ENCODE peak calls at places on chromosomes 5 and 9, in four cellular contexts. B, G, H and W are unnamed samples.

GRCh38 chr5:146891511-146891910 is 13.0 kb upstream of the PPP2R2B start:
- DNase-seq in B (no peak), G (no peak), H (no peak), W (no peak)

GRCh38 chr9:129482521-129483466 is 138.1 kb downstream of the C9orf50 start:
- DNase-seq in B (peak; percentile 96), G (peak; percentile 93), H (no peak), W (peak; percentile 93)

GRCh38 chr9:124137009-124137943 is 120.5 kb upstream of the NEK6 start:
- DNase-seq in B (peak; percentile 74), G (no peak), H (no peak), W (no peak)

GRCh38 chr9:136403915-136404800 is 4.2 kb upstream of the SNAPC4 start:
- DNase-seq in B (no peak), G (no peak), H (no peak), W (peak; percentile 86)

GRCh38 chr5:163773181-163773580 is 267.8 kb downstream of the MAT2B start:
- DNase-seq in B (no peak), G (no peak), H (no peak), W (no peak)

GRCh38 chr9:134455951-134456739 is 129.9 kb downstream of the RXRA start:
- DNase-seq in B (peak; percentile 96), G (peak; percentile 100), H (peak; percentile 99), W (no peak)

GRCh38 chr5:52838306-52839015 is 50.7 kb downstream of the ITGA1 start:
- DNase-seq in B (no peak), G (no peak), H (no peak), W (no peak)

GRCh38 chr5:7941692-7942091 is 72.7 kb downstream of the MTRR start:
- DNase-seq in B (no peak), G (no peak), H (no peak), W (no peak)

GRCh38 chr5:177476531-177477233 is 3.2 kb upstream of the DBN1 start:
- DNase-seq in B (peak; percentile 94), G (peak; percentile 73), H (no peak), W (no peak)

GRCh38 chr9:95313010-95313498 is 4.5 kb downstream of the FANCC start:
- DNase-seq in B (peak; percentile 80), G (peak; percentile 47), H (no peak), W (no peak)

GRCh38 chr9:128882677-128883590 is 1.0 kb downstream of the LRRC8A start:
- DNase-seq in B (no peak), G (no peak), H (no peak), W (no peak)

GRCh38 chr5:35319231-35320002 is 89.1 kb upstream of the PRLR start:
- DNase-seq in B (peak; percentile 94), G (peak; percentile 9), H (no peak), W (no peak)

GRCh38 chr5:96151891-96152290 is 190.2 kb upstream of the ELL2 start:
- DNase-seq in B (no peak), G (no peak), H (no peak), W (no peak)

GRCh38 chr9:113164536-113165300 is 13.9 kb downstream of the SLC31A2 start:
- DNase-seq in B (no peak), G (peak; percentile 74), H (peak; percentile 18), W (no peak)

GRCh38 chr9:69283003-69283402 is 42.0 kb upstream of the ENTREP1 start:
- DNase-seq in B (no peak), G (no peak), H (no peak), W (no peak)

GRCh38 chr9:14992516-14992915 is 82.3 kb upstream of the FREM1 start:
- DNase-seq in B (no peak), G (peak; percentile 7), H (no peak), W (no peak)

GRCh38 chr9:135968083-135968476 is 6.9 kb upstream of the UBAC1 start:
- DNase-seq in B (no peak), G (no peak), H (no peak), W (no peak)

GRCh38 chr9:106287108-106287631 is 575.8 kb upstream of the ZNF462 start:
- DNase-seq in B (no peak), G (peak; percentile 8), H (no peak), W (no peak)

GRCh38 chr9:127129073-127129717 is 6.8 kb upstream of the ANGPTL2 start:
- DNase-seq in B (no peak), G (peak; percentile 50), H (no peak), W (no peak)

GRCh38 chr5:133861161-133861737 is 107.2 kb downstream of the C5orf15 start:
- DNase-seq in B (no peak), G (no peak), H (no peak), W (no peak)

GRCh38 chr9:15873573-15874177 is 320.8 kb downstream of the CCDC171 start:
- DNase-seq in B (no peak), G (peak; percentile 66), H (no peak), W (no peak)

GRCh38 chr5:1959231-1959630 is 76.5 kb upstream of the IRX4 start:
- DNase-seq in B (no peak), G (no peak), H (no peak), W (no peak)

GRCh38 chr9:214488-215448 is at the start of gene DOCK8:
- DNase-seq in B (peak; percentile 93), G (no peak), H (no peak), W (no peak)

GRCh38 chr5:179375966-179376365 is 30.7 kb upstream of the ADAMTS2 start:
- DNase-seq in B (peak; percentile 54), G (no peak), H (no peak), W (peak; percentile 66)

GRCh38 chr9:119884411-119884810 is 515.2 kb upstream of the BRINP1 start:
- DNase-seq in B (no peak), G (no peak), H (no peak), W (no peak)

GRCh38 chr5:164663223-164663989 is 1158.0 kb downstream of the MAT2B start:
- DNase-seq in B (no peak), G (no peak), H (no peak), W (no peak)

GRCh38 chr5:125023673-125024072 is 277.2 kb upstream of the ZNF608 start:
- DNase-seq in B (no peak), G (peak; percentile 11), H (no peak), W (no peak)

GRCh38 chr5:1519631-1520141 is 4.1 kb downstream of the LPCAT1 start:
- DNase-seq in B (peak; percentile 59), G (no peak), H (no peak), W (peak; percentile 83)

GRCh38 chr5:139828207-139828895 is 32.7 kb downstream of the PSD2 start:
- DNase-seq in B (peak; percentile 38), G (no peak), H (no peak), W (no peak)

GRCh38 chr5:53479656-53480473 is 564 bp upstream of the FST start:
- DNase-seq in B (peak; percentile 89), G (peak; percentile 85), H (no peak), W (no peak)

GRCh38 chr5:100840364-100840763 is 62.7 kb downstream of the ST8SIA4 start:
- DNase-seq in B (no peak), G (no peak), H (peak; percentile 1), W (no peak)

GRCh38 chr9:88011005-88011766 is 36.9 kb upstream of the CDK20 start:
- DNase-seq in B (no peak), G (peak; percentile 23), H (no peak), W (no peak)

GRCh38 chr9:109317311-109317978 is 3.4 kb downstream of the EPB41L4B start:
- DNase-seq in B (no peak), G (no peak), H (no peak), W (no peak)

GRCh38 chr9:6669881-6670280 is 24.4 kb upstream of the GLDC start:
- DNase-seq in B (no peak), G (no peak), H (no peak), W (no peak)

GRCh38 chr5:141478321-141478945 is 2.7 kb downstream of the PCDHGC3 start:
- DNase-seq in B (peak; percentile 80), G (peak; percentile 56), H (no peak), W (no peak)

GRCh38 chr5:67047180-67047579 is 149.4 kb downstream of the CD180 start:
- DNase-seq in B (no peak), G (no peak), H (no peak), W (no peak)

GRCh38 chr9:34190996-34191892 is 12.4 kb downstream of the UBAP1 start:
- DNase-seq in B (no peak), G (peak; percentile 36), H (no peak), W (no peak)

GRCh38 chr5:86613459-86613858 is 4.3 kb upstream of the COX7C start:
- DNase-seq in B (no peak), G (no peak), H (no peak), W (no peak)